ENCODE peak calls at places on chromosomes 4 and X, in seven cellular contexts. W is left ventricle myocardium inferior, U is ecto neural progenitor cell, Z is SJSA1, H is stomach, V is NCI-H187 treated with DMSO at 0.1 percent for 48 hours, C is NCI-H460. D is an unnamed sample.

GRCh38 chrX:39969099-39969825 is 128.5 kb downstream of the BCOR start:
- DNase-seq in W (no peak), U (peak), Z (no peak), H (no peak), V (peak), C (no peak), D (no peak)

GRCh38 chr4:47703964-47704363 is 133.9 kb downstream of the CORIN start:
- DNase-seq in W (no peak), U (no peak), Z (no peak), H (no peak), V (no peak), C (no peak), D (no peak)

GRCh38 chrX:95629737-95630136 is 1054.9 kb upstream of the DIAPH2 start:
- DNase-seq in W (no peak), U (no peak), Z (no peak), H (no peak), V (no peak), C (no peak), D (no peak)

GRCh38 chr4:122997463-122998101 is 75.2 kb upstream of the NUDT6 start:
- DNase-seq in W (no peak), U (no peak), Z (no peak), H (no peak), V (no peak), C (no peak), D (no peak)

GRCh38 chr4:41967392-41967791 is 14.2 kb upstream of the DCAF4L1 start:
- DNase-seq in W (no peak), U (no peak), Z (no peak), H (no peak), V (no peak), C (no peak), D (no peak)

GRCh38 chr4:143642611-143643010 is 57.9 kb downstream of the FREM3 start:
- DNase-seq in W (no peak), U (no peak), Z (no peak), H (no peak), V (no peak), C (no peak), D (no peak)

GRCh38 chrX:130030826-130031225 is 48.4 kb downstream of the BCORL1 start:
- DNase-seq in W (no peak), U (no peak), Z (no peak), H (no peak), V (no peak), C (no peak), D (peak)

GRCh38 chr4:75916091-75916661 is 13.9 kb upstream of the PPEF2 start:
- DNase-seq in W (no peak), U (peak), Z (no peak), H (no peak), V (no peak), C (no peak), D (no peak)

GRCh38 chr4:24535399-24535798 is 49.0 kb downstream of the DHX15 start:
- DNase-seq in W (no peak), U (no peak), Z (no peak), H (no peak), V (no peak), C (no peak), D (no peak)

GRCh38 chr4:120319230-120319761 is 252.6 kb upstream of the MAD2L1 start:
- DNase-seq in W (no peak), U (no peak), Z (no peak), H (no peak), V (no peak), C (no peak), D (no peak)

GRCh38 chrX:30304866-30305265 is 4.3 kb downstream of the NR0B1 start:
- DNase-seq in W (no peak), U (no peak), Z (no peak), H (no peak), V (no peak), C (peak), D (no peak)

GRCh38 chr4:62899607-62900364 is 1509.5 kb downstream of the TECRL start:
- DNase-seq in W (no peak), U (no peak), Z (no peak), H (no peak), V (no peak), C (no peak), D (no peak)

GRCh38 chr4:121370729-121371325 is 10.0 kb downstream of the QRFPR start:
- DNase-seq in W (peak), U (no peak), Z (no peak), H (peak), V (no peak), C (peak), D (peak)

GRCh38 chrX:4671344-4671743 is 957.9 kb upstream of the PRKX start:
- DNase-seq in W (no peak), U (no peak), Z (no peak), H (no peak), V (no peak), C (no peak), D (no peak)

GRCh38 chrX:149830192-149830873 is 48.6 kb downstream of the MAGEA9 start:
- DNase-seq in W (no peak), U (peak), Z (no peak), H (no peak), V (no peak), C (no peak), D (no peak)

GRCh38 chrX:151870603-151871002 is 42.1 kb upstream of the MAGEA4 start:
- DNase-seq in W (no peak), U (no peak), Z (no peak), H (no peak), V (no peak), C (peak), D (no peak)

GRCh38 chr4:101200561-101200960 is 146.8 kb downstream of the PPP3CA start:
- DNase-seq in W (no peak), U (no peak), Z (no peak), H (no peak), V (no peak), C (peak), D (no peak)

GRCh38 chrX:46218373-46218772 is 326.8 kb downstream of the ZNF674 start:
- DNase-seq in W (no peak), U (no peak), Z (no peak), H (no peak), V (no peak), C (no peak), D (peak)

GRCh38 chr4:112214397-112215264 is 17.0 kb upstream of the AP1AR start:
- DNase-seq in W (no peak), U (no peak), Z (no peak), H (no peak), V (no peak), C (peak), D (no peak)

GRCh38 chr4:113020966-113021365 is 28.5 kb upstream of the ANK2 start:
- DNase-seq in W (no peak), U (no peak), Z (no peak), H (no peak), V (no peak), C (no peak), D (no peak)

GRCh38 chrX:151153086-151153485 is 23.3 kb upstream of the GPR50 start:
- DNase-seq in W (no peak), U (peak), Z (no peak), H (no peak), V (no peak), C (peak), D (peak)

GRCh38 chr4:2138846-2139500 is 79.8 kb downstream of the NAT8L start:
- DNase-seq in W (no peak), U (no peak), Z (no peak), H (no peak), V (no peak), C (no peak), D (no peak)

GRCh38 chr4:83113429-83113786 is 1.1 kb downstream of the PLAC8 start:
- DNase-seq in W (no peak), U (no peak), Z (peak), H (no peak), V (no peak), C (no peak), D (no peak)

GRCh38 chr4:118834070-118834469 is 1.9 kb downstream of the SEC24D start:
- DNase-seq in W (no peak), U (no peak), Z (no peak), H (no peak), V (no peak), C (no peak), D (no peak)

GRCh38 chr4:139866270-139866962 is 200.8 kb downstream of the MGST2 start:
- DNase-seq in W (no peak), U (no peak), Z (no peak), H (no peak), V (no peak), C (no peak), D (no peak)